ENCODE peak calls at places on chromosomes 12 and 14, in ten cellular contexts. A is testis; R is OCI-LY7; I is CD8-positive, alpha-beta T cell; V is ovary; H is Caco-2; J is HepG2; M is left ventricle myocardium inferior; W is RWPE2; P is H1. D is an unnamed sample. For H3K4me1, the result is how much of the 10 kb centered on the place peaks cover.

GRCh38 chr14:85308531-85309300 is 221.2 kb upstream of the FLRT2 start:
- DNase-seq in A (no peak), W (no peak), M (no peak), H (no peak), V (no peak), P (no peak), R (no peak), I (no peak), J (no peak), D (no peak)

GRCh38 chr14:105472496-105472991 is 2.1 kb upstream of the CRIP2 start:
- DNase-seq in H (no peak), R (no peak), A (no peak), I (no peak), P (no peak), W (no peak), V (no peak), J (no peak), M (peak), D (no peak)

GRCh38 chr12:31005944-31006361 is 67.7 kb upstream of the DDX11 start:
- DNase-seq in H (no peak), R (no peak), W (no peak), A (no peak), P (no peak), I (no peak), V (no peak), M (no peak), J (no peak), D (no peak)

GRCh38 chr12:50619610-50619958 is 114.8 kb downstream of the DIP2B start:
- DNase-seq in I (no peak), M (no peak), H (no peak), P (no peak), R (no peak), W (no peak), J (no peak), V (no peak), A (no peak), D (no peak)

GRCh38 chr12:52695039-52695438 is 8.3 kb downstream of the KRT77 start:
- DNase-seq in J (no peak), P (no peak), A (no peak), W (no peak), V (no peak), M (no peak), R (no peak), H (no peak), I (no peak), D (no peak)

GRCh38 chr12:31003861-31004640 is 69.6 kb upstream of the DDX11 start:
- DNase-seq in P (no peak), M (no peak), W (no peak), R (no peak), A (no peak), V (peak), I (no peak), H (no peak), J (no peak), D (no peak)

GRCh38 chr14:106842687-106843086 is 1316.3 kb downstream of the TMEM121 start:
- DNase-seq in M (no peak), V (peak), W (no peak), J (peak), R (peak), A (peak), I (no peak), H (peak), P (no peak), D (no peak)

GRCh38 chr12:104703372-104703771 is 246.6 kb downstream of the CHST11 start:
- DNase-seq in A (no peak), J (no peak), W (no peak), H (no peak), R (no peak), I (no peak), V (no peak), M (no peak), P (no peak), D (no peak)

GRCh38 chr14:90439874-90440442 is 43.1 kb downstream of the CALM1 start:
- DNase-seq in P (no peak), V (no peak), M (no peak), R (no peak), H (no peak), J (no peak), I (no peak), A (no peak), W (no peak), D (no peak)

GRCh38 chr14:75864352-75864751 is 117.4 kb downstream of the TGFB3 start:
- DNase-seq in V (no peak), I (no peak), J (no peak), R (no peak), M (no peak), W (no peak), A (no peak), P (no peak), H (no peak), D (no peak)

GRCh38 chr14:53265025-53265424 is 111.9 kb upstream of the DDHD1 start:
- DNase-seq in W (no peak), J (no peak), P (no peak), I (no peak), V (no peak), H (peak), A (no peak), R (no peak), M (no peak), D (no peak)

GRCh38 chr12:131049569-131050339 is 96.0 kb downstream of the ADGRD1 start:
- DNase-seq in M (no peak), J (no peak), W (peak), V (no peak), H (no peak), A (no peak), R (no peak), P (no peak), I (no peak), D (no peak)

GRCh38 chr14:68636597-68636996 is 156.3 kb downstream of the ZFP36L1 start:
- DNase-seq in A (no peak), R (no peak), I (no peak), V (no peak), H (no peak), P (peak), M (no peak), W (no peak), J (no peak), D (no peak)
- H3K4me1 ChIP-seq in A (under half), R (under half), I (under half), V (under half), H (under half), P (under half), M (half or more), W (under half), J (half or more), D (half or more)

DNA sequence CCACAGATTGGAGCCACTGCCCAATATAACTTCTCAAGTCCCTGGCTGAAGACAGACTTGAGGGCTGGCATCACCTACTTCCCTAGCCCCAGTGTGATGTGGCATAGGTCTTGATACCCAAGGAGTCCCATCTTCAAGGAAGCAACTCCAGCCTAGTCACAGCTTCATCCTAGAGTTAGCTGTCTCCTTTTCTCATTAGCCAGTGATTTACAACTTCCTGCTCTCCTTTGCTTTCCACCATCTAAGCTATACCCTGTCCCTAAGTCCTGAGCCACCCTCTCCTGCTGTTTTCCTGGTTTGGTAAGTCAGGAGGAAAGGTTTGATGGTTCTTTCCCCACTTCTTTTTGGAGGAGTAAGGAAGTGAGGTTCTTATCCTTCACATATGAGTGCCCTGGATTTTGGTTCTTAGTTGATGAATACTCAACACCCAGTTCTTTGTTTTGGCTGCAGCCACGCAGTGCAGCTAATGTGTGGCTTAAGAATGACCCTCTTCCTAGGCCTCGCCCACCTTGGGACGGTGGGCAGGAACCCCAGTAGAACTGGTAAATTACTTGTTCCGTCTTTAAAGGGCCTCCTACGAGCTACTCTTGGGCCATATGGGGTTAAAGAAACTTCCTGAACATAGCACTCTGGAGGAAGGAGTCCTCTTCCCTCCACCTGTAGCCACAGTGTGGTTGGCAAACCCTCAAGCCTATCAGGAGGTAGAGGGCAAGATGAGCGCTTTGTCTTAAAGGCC is 3.9 kb upstream of the GPX2 start:
- DNase-seq in I (no peak), H (no peak), A (no peak), R (no peak), W (no peak), V (no peak), J (no peak), P (no peak), M (no peak), D (no peak)
- H3K4me3 ChIP-seq in I (no peak), H (no peak), A (no peak), R (no peak), W (no peak), V (no peak), J (no peak), P (no peak), M (no peak), D (no peak)

GRCh38 chr14:73243748-73244147 is 6.4 kb downstream of the PAPLN start:
- DNase-seq in W (peak), V (no peak), R (no peak), J (no peak), M (no peak), P (no peak), I (no peak), A (no peak), H (no peak), D (no peak)
- H3K4me1 ChIP-seq in W (under half), V (under half), R (half or more), J (under half), M (under half), P (under half), I (under half), A (under half), H (under half), D (half or more)

DNA sequence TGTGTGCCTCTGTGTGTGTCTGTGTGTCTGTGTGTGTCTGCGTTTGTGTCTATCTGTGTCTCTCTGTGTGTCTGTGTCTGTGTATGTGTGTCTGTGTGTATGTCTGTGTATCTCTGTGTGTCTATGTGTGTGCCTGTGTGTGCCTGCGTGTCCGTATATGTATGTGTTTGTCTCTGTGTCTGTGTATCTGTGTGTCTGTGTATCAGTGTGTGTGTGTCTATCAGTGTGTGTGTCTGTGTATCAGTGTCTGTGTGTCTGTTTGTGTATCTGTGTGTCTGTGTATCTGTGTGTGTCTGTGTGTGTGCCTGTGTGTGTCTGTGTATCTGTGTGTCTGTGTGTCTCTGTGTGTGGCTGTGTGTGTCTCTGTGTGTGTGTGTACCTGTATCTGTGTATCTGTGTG is 23.1 kb upstream of the BCL2L14 start:
- DNase-seq in A (no peak), W (no peak), P (no peak), H (no peak), M (no peak), V (no peak), R (no peak), I (no peak), J (no peak), D (no peak)
- H3K4me3 ChIP-seq in A (no peak), W (no peak), P (no peak), H (no peak), M (no peak), V (no peak), R (no peak), I (no peak), J (no peak), D (no peak)

GRCh38 chr12:94240171-94240570 is 91.8 kb downstream of the PLXNC1 start:
- DNase-seq in I (no peak), J (no peak), H (no peak), R (peak), W (no peak), P (no peak), V (no peak), A (no peak), M (no peak), D (no peak)

GRCh38 chr12:94244165-94245133 is 96.1 kb downstream of the PLXNC1 start:
- DNase-seq in M (no peak), H (no peak), A (no peak), R (peak), I (peak), J (no peak), P (no peak), W (no peak), V (no peak), D (no peak)

GRCh38 chr12:94235894-94236293 is 87.5 kb downstream of the PLXNC1 start:
- DNase-seq in P (no peak), V (no peak), A (no peak), J (no peak), I (no peak), R (no peak), W (no peak), M (no peak), H (no peak), D (no peak)

GRCh38 chr12:94242871-94243270 is 94.5 kb downstream of the PLXNC1 start:
- DNase-seq in R (no peak), W (no peak), V (no peak), M (peak), I (no peak), H (no peak), J (no peak), P (no peak), A (no peak), D (no peak)

GRCh38 chr12:94239332-94239731 is 91.0 kb downstream of the PLXNC1 start:
- DNase-seq in W (no peak), H (no peak), P (no peak), J (no peak), R (no peak), I (no peak), A (no peak), M (no peak), V (no peak), D (no peak)
- H3K4me1 ChIP-seq in W (under half), H (under half), P (under half), J (under half), R (half or more), I (under half), A (under half), M (under half), V (under half), D (under half)

GRCh38 chr12:39441963-39442894 is 691 bp downstream of the KIF21A start:
- DNase-seq in I (no peak), H (peak), V (peak), W (peak), R (no peak), M (peak), J (peak), A (peak), P (peak), D (no peak)

GRCh38 chr12:39441189-39441962 is 1.5 kb downstream of the KIF21A start:
- DNase-seq in W (no peak), I (no peak), V (no peak), R (no peak), H (no peak), A (no peak), M (no peak), P (no peak), J (no peak), D (no peak)

GRCh38 chr12:39442895-39443703 is at the start of gene KIF21A:
- DNase-seq in J (peak), P (peak), R (peak), A (peak), I (peak), V (peak), M (peak), W (peak), H (peak), D (peak)

GRCh38 chr12:39440781-39441180 is 2.1 kb downstream of the KIF21A start:
- DNase-seq in H (no peak), P (no peak), V (no peak), J (no peak), A (peak), I (no peak), M (no peak), W (no peak), R (no peak), D (no peak)

DNA sequence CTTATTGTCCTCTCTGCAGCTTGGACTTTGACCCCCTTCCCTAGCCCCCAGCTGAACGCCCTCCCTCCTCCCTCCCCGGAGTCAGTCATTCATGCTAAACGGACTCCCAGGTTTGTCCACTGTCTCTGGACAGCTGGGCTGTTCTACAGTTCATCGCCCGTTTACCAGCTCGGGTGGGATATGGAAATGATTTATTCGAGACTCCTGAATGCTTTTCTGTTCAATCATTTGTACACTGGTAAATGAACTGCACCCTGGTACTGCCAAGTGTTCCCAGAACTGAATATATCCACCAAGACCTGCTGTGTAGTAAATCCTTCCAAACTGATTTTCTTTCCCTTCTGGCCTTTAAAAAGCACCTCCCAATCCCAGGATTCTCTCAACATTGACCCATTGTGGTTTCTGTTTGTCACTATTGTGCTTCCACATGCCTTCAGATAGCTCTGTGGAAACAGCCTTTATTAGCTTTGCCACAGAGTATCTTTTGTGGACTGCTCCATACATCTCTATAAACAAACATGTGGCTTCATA is 849 bp upstream of the KIF21A start:
- DNase-seq in R (no peak), W (no peak), J (peak), V (no peak), M (no peak), A (no peak), P (no peak), H (peak), I (no peak), D (no peak)
- H3K4me3 ChIP-seq in R (no peak), W (peak), J (peak), V (peak), M (peak), A (peak), P (peak), H (peak), I (peak), D (peak)

DNA sequence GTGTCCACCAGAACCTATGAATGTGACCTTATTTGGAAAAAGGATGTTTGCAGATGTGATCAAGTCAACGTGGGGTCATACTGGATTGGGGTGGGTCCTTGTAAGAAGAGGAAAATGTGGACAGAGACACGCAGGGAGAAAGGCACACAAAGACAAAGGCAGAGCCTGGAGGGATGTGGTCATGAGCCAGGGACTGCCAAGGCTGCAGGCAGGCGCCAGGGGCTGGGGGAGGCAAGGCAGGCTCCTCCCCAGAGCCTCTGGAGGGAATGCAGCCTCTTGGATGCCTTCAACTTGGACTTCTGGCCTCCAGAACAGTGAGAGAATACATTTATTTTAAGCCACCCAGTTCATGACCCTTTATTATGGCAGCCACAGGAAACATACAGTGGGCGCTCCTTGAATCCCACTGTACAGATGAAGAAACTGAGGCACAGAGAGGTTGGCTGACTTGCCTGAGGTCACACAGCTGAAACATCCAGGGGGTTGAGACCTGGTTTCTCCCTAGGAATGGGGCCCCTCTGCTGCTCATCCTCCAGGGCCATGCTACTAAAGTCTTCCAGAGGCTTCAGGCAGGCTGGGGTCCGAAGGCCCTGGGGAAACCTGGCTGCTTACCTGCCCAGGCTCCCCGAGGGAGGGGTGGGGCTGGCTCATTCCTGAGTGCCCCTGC is 99.7 kb downstream of the RFLNA start:
- DNase-seq in V (peak), J (no peak), R (no peak), A (peak), I (no peak), W (no peak), P (no peak), M (no peak), H (no peak), D (no peak)
- H3K4me1 ChIP-seq in V (under half), J (under half), R (under half), A (half or more), I (under half), W (under half), P (under half), M (half or more), H (under half), D (half or more)

GRCh38 chr12:53994268-53994690 is 5.7 kb upstream of the HOXC9 start:
- DNase-seq in H (peak), V (peak), J (peak), R (no peak), A (no peak), M (no peak), W (no peak), P (no peak), I (no peak), D (no peak)
- H3K4me3 ChIP-seq in H (peak), V (peak), J (peak), R (no peak), A (peak), M (peak), W (no peak), P (no peak), I (no peak), D (peak)

D was measured in esophagus squamous epithelium.